ENCODE peak calls at places on chromosomes 3 and 15, in nine cellular contexts. L is astrocyte; F is WTC11; C is RWPE1; E is CD4-positive, alpha-beta T cell; H is cardiac muscle cell; M is fibroblast of lung; T is adrenal gland; I is glutamatergic neuron. Z is an unnamed sample.

GRCh38 chr15:57950381-57950946 is 115.0 kb downstream of the ALDH1A2 start:
- DNase-seq in L (no peak), F (no peak), C (no peak), E (no peak), H (no peak), M (no peak), T (no peak), I (no peak), Z (no peak)

GRCh38 chr3:193730498-193730897 is 137.5 kb downstream of the OPA1 start:
- DNase-seq in L (no peak), F (no peak), C (no peak), E (no peak), H (no peak), M (no peak), T (no peak), I (no peak), Z (no peak)

GRCh38 chr15:51658664-51659063 is 22.6 kb upstream of the SCG3 start:
- DNase-seq in L (no peak), F (no peak), C (no peak), E (no peak), H (no peak), M (no peak), T (no peak), I (no peak), Z (no peak)

GRCh38 chr3:17140670-17141505 is 256.1 kb downstream of the PLCL2 start:
- DNase-seq in L (no peak), F (peak), C (no peak), E (no peak), H (no peak), M (peak), T (peak), I (no peak), Z (peak)

GRCh38 chr3:8198605-8199004 is 303.0 kb upstream of the LMCD1 start:
- DNase-seq in L (no peak), F (no peak), C (no peak), E (no peak), H (no peak), M (no peak), T (no peak), I (no peak), Z (no peak)

GRCh38 chr15:52095597-52096262 is 16.8 kb downstream of the BCL2L10 start:
- DNase-seq in L (peak), F (no peak), C (peak), E (no peak), H (no peak), M (peak), T (no peak), I (no peak), Z (peak)

GRCh38 chr3:117893638-117894037 is 1141.0 kb downstream of the IGSF11 start:
- DNase-seq in L (peak), F (no peak), C (peak), E (no peak), H (no peak), M (peak), T (no peak), I (no peak), Z (no peak)

GRCh38 chr3:138936763-138937689 is 9.9 kb downstream of the FOXL2 start:
- DNase-seq in L (no peak), F (peak), C (no peak), E (no peak), H (no peak), M (no peak), T (no peak), I (no peak), Z (no peak)

GRCh38 chr3:99699841-99700240 is 61.4 kb downstream of the COL8A1 start:
- DNase-seq in L (peak), F (no peak), C (no peak), E (no peak), H (no peak), M (peak), T (no peak), I (no peak), Z (no peak)

GRCh38 chr3:51530485-51530884 is 8.0 kb upstream of the RAD54L2 start:
- DNase-seq in L (peak), F (no peak), C (no peak), E (no peak), H (no peak), M (peak), T (no peak), I (no peak), Z (no peak)

GRCh38 chr3:23867400-23867799 is 49.4 kb downstream of the NKIRAS1 start:
- DNase-seq in L (no peak), F (no peak), C (no peak), E (no peak), H (no peak), M (no peak), T (no peak), I (no peak), Z (no peak)

GRCh38 chr3:85360742-85361387 is 402.1 kb downstream of the CADM2 start:
- DNase-seq in L (peak), F (peak), C (peak), E (no peak), H (peak), M (peak), T (peak), I (peak), Z (no peak)

DNA sequence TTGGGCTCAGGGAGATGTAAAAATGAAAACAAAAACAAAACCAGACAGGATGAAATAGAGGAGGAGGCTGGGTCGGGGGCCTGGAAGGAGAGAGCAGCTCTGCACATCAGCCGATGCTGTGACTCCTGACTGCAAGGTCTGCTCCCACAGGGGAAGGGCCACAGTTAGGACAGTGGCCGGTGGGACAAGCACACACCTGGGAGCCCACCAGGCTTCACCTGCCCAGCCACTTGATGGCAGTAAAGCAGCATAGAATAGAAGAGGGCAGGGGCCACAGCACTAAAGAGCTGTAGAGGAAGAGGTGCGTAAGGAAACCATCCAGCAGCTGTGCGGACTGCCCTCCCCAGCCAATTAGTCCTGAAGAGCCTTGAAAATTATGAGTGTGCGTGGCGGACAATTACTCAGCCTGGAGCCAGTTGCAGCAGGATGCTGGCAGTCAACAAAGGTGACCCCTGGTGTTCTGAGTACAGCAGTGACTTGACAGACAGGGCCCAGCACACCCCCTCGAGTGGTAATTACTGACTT is 29.8 kb downstream of the ALS2CL start:
- DNase-seq in L (peak), F (peak), C (no peak), E (no peak), H (peak), M (peak), T (peak), I (no peak), Z (no peak)
- TF ChIP-seq CTCF in L (no peak), F (no peak), C (no peak), E (no peak), H (no peak), M (no peak), T (peak), I (no peak), Z (no peak)

GRCh38 chr3:126758882-126759281 is 54.8 kb downstream of the CHCHD6 start:
- DNase-seq in L (no peak), F (no peak), C (no peak), E (no peak), H (no peak), M (no peak), T (no peak), I (no peak), Z (no peak)
- TF ChIP-seq CTCF in L (no peak), F (no peak), C (no peak), E (no peak), H (no peak), M (no peak), T (no peak), I (no peak), Z (no peak)

GRCh38 chr3:128348805-128349531 is 117.7 kb downstream of the DNAJB8 start:
- DNase-seq in L (no peak), F (no peak), C (no peak), E (no peak), H (no peak), M (no peak), T (no peak), I (no peak), Z (no peak)
- TF ChIP-seq CTCF in L (no peak), F (no peak), C (no peak), E (no peak), H (no peak), M (no peak), T (no peak), I (no peak), Z (no peak)

DNA sequence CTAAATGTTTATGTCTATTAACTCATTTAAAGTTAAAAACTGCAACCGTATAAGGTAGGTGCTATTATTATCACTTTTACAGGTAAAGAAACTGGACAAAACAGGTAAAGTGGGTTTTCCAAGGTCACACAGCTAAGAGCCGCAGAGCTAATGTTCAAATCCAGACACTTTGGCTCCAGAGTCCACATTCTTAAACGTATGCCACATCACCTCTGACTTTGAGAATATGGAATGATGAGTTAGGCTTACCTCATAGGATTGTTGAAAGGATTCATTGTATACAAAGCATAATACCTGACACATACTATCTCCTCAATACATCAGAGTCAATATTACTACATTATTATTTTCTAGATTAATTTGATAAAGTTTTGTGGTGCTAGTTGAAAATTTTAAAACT is 240.9 kb upstream of the STT3B start:
- DNase-seq in L (no peak), F (no peak), C (peak), E (no peak), H (no peak), M (no peak), T (no peak), I (no peak), Z (no peak)
- TF ChIP-seq CTCF in L (no peak), F (no peak), C (no peak), E (no peak), H (no peak), M (no peak), T (no peak), I (no peak), Z (no peak)

DNA sequence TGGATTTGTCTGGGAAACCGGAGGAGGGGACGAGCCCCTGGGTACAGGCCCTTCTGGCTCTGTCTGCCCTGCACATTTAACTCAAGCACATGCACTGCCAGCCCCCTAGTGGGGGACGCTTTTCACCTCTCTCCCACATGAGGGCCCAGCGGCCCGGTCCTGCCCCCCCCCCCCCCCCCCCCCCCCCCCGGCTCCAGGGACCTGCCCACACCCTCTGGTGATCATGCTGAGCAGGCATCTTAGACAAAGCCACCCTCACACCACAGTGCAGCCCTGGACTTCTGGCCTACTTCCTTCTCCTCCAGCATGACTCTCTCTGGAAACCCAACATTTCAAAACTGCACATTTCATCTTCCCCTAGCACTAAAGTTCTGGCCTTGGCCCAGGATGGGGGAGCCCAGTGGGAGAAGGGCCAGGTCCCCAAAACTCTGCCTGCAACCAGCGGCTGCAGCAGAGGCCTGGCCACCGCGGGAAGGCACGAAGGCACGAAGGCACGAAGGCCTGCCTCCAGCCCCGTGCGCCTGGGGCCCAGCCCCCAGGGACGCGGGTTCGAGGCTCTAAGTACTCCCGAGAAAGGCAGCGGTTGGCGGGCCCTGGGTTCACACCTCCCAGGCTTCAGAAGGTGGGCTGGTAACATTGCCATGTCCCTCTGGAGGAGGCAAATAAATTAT is 14.1 kb downstream of the KLF15 start:
- DNase-seq in L (peak), F (peak), C (peak), E (no peak), H (peak), M (no peak), T (peak), I (peak), Z (no peak)
- TF ChIP-seq CTCF in L (no peak), F (no peak), C (no peak), E (no peak), H (no peak), M (no peak), T (no peak), I (no peak), Z (no peak)

Z was measured in AG09319.